ENCODE peak calls at places on chromosomes 2 and 18, in six cellular contexts. U is left cardiac atrium, B is body of pancreas, C is T-helper 2 cell, D is right atrium auricular region, V is glutamatergic neuron. J is an unnamed sample.

GRCh38 chr2:5803547-5803946 is 111.4 kb downstream of the SOX11 start:
- DNase-seq in V (no peak), U (no peak), C (no peak), D (no peak), B (no peak), J (no peak)

GRCh38 chr18:13229021-13229671 is 10.6 kb downstream of the LDLRAD4 start:
- DNase-seq in D (no peak), C (no peak), U (no peak), V (no peak), B (no peak), J (no peak)

GRCh38 chr2:31265234-31265633 is 31.3 kb downstream of the EHD3 start:
- DNase-seq in B (no peak), V (no peak), D (no peak), C (no peak), U (no peak), J (no peak)

GRCh38 chr2:69770193-69770702 is 28.3 kb downstream of the ANXA4 start:
- DNase-seq in C (peak; percentile 66), U (peak; percentile 36), V (no peak), D (peak; percentile 80), B (no peak), J (peak; percentile 80)

GRCh38 chr18:55314615-55315237 is 273.3 kb downstream of the TCF4 start:
- DNase-seq in U (no peak), C (no peak), V (peak; percentile 52), B (no peak), D (no peak), J (no peak)

GRCh38 chr2:95026471-95027368 is 1.2 kb downstream of the MAL start:
- DNase-seq in U (no peak), D (no peak), C (peak; percentile 62), V (peak; percentile 57), B (no peak), J (no peak)

GRCh38 chr2:118059919-118060478 is 28.3 kb upstream of the INSIG2 start:
- DNase-seq in U (no peak), D (no peak), V (no peak), C (peak; percentile 71), B (no peak), J (no peak)

GRCh38 chr2:6103949-6104348 is 411.8 kb downstream of the SOX11 start:
- DNase-seq in B (peak; percentile 36), U (no peak), D (no peak), C (no peak), V (no peak), J (no peak)

GRCh38 chr2:119533560-119533959 is 9.3 kb upstream of the SCTR start:
- DNase-seq in D (no peak), U (no peak), C (no peak), B (no peak), V (no peak), J (no peak)

GRCh38 chr2:169849710-169850109 is 22.5 kb downstream of the UBR3 start:
- DNase-seq in U (no peak), D (no peak), B (no peak), V (no peak), C (peak; percentile 56), J (no peak)

GRCh38 chr2:71685073-71685848 is 231.9 kb downstream of the DYSF start:
- DNase-seq in D (no peak), B (no peak), V (no peak), C (no peak), U (no peak), J (peak; percentile 89)

GRCh38 chr18:50819027-50819726 is 639 bp downstream of the MRO start:
- DNase-seq in D (no peak), U (peak; percentile 39), C (no peak), V (no peak), B (peak; percentile 79), J (peak; percentile 62)

GRCh38 chr2:104755026-104755856 is 98.7 kb upstream of the POU3F3 start:
- DNase-seq in B (no peak), C (no peak), D (no peak), V (no peak), U (peak; percentile 24), J (no peak)